ENCODE peak calls at places on chromosomes 7 and 10, in seven cellular contexts. T is NAMALWA; M is CD8-positive, alpha-beta T cell; Y is effector memory CD8-positive, alpha-beta T cell; E is activated CD4-positive, alpha-beta T cell treated with anti-CD3 and anti-CD28 coated beads for 1 hour; L is SIG-M5; S is LoVo. G is an unnamed sample.
A peak's percentile ranks its signal among the peaks of the same experiment; 100 is the strongest.

GRCh38 chr10:115953983-115954382 is 319.0 kb downstream of the GFRA1 start:
- DNase-seq in L (no peak), Y (no peak), E (no peak), T (no peak), S (no peak), M (no peak), G (no peak)

GRCh38 chr7:106120500-106120899 is 8.4 kb upstream of the SYPL1 start:
- DNase-seq in M (no peak), E (no peak), S (no peak), T (no peak), Y (no peak), L (no peak), G (no peak)

GRCh38 chr7:47866120-47866519 is 82.1 kb downstream of the PKD1L1 start:
- DNase-seq in T (no peak), L (no peak), E (no peak), M (no peak), Y (no peak), S (no peak), G (no peak)

GRCh38 chr10:23172846-23173548 is 19.1 kb upstream of the PTF1A start:
- DNase-seq in E (no peak), Y (no peak), S (no peak), T (no peak), M (no peak), L (no peak), G (no peak)

GRCh38 chr7:92057375-92057774 is 76.9 kb downstream of the CYP51A1 start:
- DNase-seq in S (peak; percentile 84), L (no peak), Y (no peak), M (no peak), E (no peak), T (no peak), G (no peak)

GRCh38 chr10:112958275-112958995 is 8.4 kb downstream of the TCF7L2 start:
- DNase-seq in M (no peak), Y (no peak), S (no peak), L (no peak), E (no peak), T (no peak), G (peak; percentile 95)

GRCh38 chr7:117247809-117248208 is 75.0 kb downstream of the WNT2 start:
- DNase-seq in M (no peak), Y (no peak), E (no peak), T (no peak), L (no peak), S (no peak), G (no peak)

GRCh38 chr10:43076311-43076875 is 476 bp upstream of the RET start:
- DNase-seq in L (no peak), E (no peak), T (no peak), Y (no peak), M (no peak), S (no peak), G (no peak)

GRCh38 chr10:110641256-110641655 is 2.9 kb upstream of the RBM20 start:
- DNase-seq in S (no peak), E (no peak), L (no peak), T (no peak), Y (peak; percentile 17), M (peak; percentile 33), G (no peak)

G was measured in adipocyte.